ENCODE peak calls at places on chromosomes 3 and 15, in five cellular contexts. One of them, this sample, is unnamed. For H3K4me1, the result is how much of the 10 kb centered on the place peaks cover.

GRCh38 chr15:78968539-78969271 is 23.9 kb upstream of the CTSH start:
- DNase-seq in left ventricle myocardium inferior: no peak
- DNase-seq in A673: no peak
- DNase-seq in upper lobe of left lung: no peak
- DNase-seq in heart right ventricle: no peak
- DNase-seq in this sample: no peak

GRCh38 chr3:179452166-179452544 is 885 bp upstream of the GNB4 start:
- DNase-seq in upper lobe of left lung: no peak
- DNase-seq in heart right ventricle: peak
- DNase-seq in left ventricle myocardium inferior: no peak
- DNase-seq in A673: peak
- DNase-seq in this sample: no peak

GRCh38 chr3:128307029-128307633 is 153.8 kb downstream of the EEFSEC start:
- DNase-seq in upper lobe of left lung: no peak
- DNase-seq in left ventricle myocardium inferior: no peak
- DNase-seq in A673: no peak
- DNase-seq in heart right ventricle: no peak
- DNase-seq in this sample: no peak

GRCh38 chr15:47349179-47349578 is 368.1 kb upstream of the SEMA6D start:
- DNase-seq in heart right ventricle: no peak
- DNase-seq in A673: no peak
- DNase-seq in upper lobe of left lung: no peak
- DNase-seq in left ventricle myocardium inferior: no peak
- DNase-seq in this sample: no peak

GRCh38 chr15:77499087-77499765 is 78.5 kb downstream of the HMG20A start:
- DNase-seq in left ventricle myocardium inferior: no peak
- DNase-seq in A673: no peak
- DNase-seq in heart right ventricle: no peak
- DNase-seq in upper lobe of left lung: no peak
- DNase-seq in this sample: no peak

GRCh38 chr3:189754356-189754755 is 123.2 kb downstream of the TP63 start:
- DNase-seq in A673: no peak
- DNase-seq in left ventricle myocardium inferior: no peak
- DNase-seq in heart right ventricle: no peak
- DNase-seq in upper lobe of left lung: no peak
- DNase-seq in this sample: no peak

GRCh38 chr15:68310178-68310810 is 32.7 kb downstream of the FEM1B start:
- DNase-seq in left ventricle myocardium inferior: peak
- DNase-seq in A673: no peak
- DNase-seq in upper lobe of left lung: no peak
- DNase-seq in heart right ventricle: peak
- DNase-seq in this sample: no peak

GRCh38 chr3:107966261-107966660 is 124.6 kb downstream of the CD47 start:
- DNase-seq in heart right ventricle: no peak
- DNase-seq in left ventricle myocardium inferior: no peak
- DNase-seq in A673: no peak
- DNase-seq in upper lobe of left lung: no peak
- DNase-seq in this sample: no peak

GRCh38 chr15:61084944-61085367 is 144.1 kb downstream of the RORA start:
- DNase-seq in heart right ventricle: peak
- DNase-seq in upper lobe of left lung: no peak
- DNase-seq in A673: peak
- DNase-seq in left ventricle myocardium inferior: peak
- DNase-seq in this sample: no peak

GRCh38 chr3:49518016-49518415 is 36.3 kb upstream of the BSN start:
- DNase-seq in left ventricle myocardium inferior: no peak
- DNase-seq in A673: no peak
- DNase-seq in heart right ventricle: no peak
- DNase-seq in upper lobe of left lung: no peak
- DNase-seq in this sample: no peak
- H3K4me1 ChIP-seq in left ventricle myocardium inferior: half or more
- H3K4me1 ChIP-seq in A673: under half
- H3K4me1 ChIP-seq in heart right ventricle: under half
- H3K4me1 ChIP-seq in upper lobe of left lung: under half
- H3K4me1 ChIP-seq in this sample: under half

DNA sequence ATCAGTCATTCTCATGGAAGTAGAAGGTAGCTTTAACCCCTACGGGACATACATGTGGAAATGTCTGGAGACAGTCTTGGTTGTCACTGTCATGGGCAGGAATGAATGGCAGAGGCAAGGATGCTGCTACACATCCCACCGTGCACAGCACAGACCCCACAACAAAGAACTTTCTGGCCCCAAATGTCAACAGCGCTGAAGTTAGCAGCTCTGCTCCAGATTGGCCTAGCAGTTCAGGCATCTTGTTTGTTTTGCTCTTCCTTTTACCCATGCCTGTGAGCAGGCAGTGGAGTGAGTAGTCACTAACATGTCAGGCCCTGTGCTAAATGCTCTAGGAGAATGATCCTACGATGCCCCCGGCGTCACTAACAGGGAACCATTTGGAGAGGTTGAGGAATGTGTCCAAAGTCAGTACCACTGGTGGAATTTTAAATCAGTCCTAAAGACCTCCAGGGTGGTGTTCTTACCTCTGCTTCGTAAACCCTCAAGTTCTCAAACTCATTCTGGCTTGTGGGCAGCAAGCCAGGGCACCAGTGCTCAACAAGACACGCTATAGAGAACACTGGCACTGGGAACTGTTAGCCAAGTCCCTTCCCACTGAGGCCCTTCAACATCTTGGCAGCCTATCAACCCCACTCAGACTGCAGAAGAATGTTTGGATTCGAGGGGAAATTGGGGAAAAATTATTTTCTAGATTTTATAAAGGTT is 142.2 kb downstream of the FOXP1 start:
- DNase-seq in heart right ventricle: no peak
- DNase-seq in upper lobe of left lung: no peak
- DNase-seq in left ventricle myocardium inferior: peak
- DNase-seq in A673: no peak
- DNase-seq in this sample: peak
- H3K4me1 ChIP-seq in heart right ventricle: under half
- H3K4me1 ChIP-seq in upper lobe of left lung: under half
- H3K4me1 ChIP-seq in left ventricle myocardium inferior: half or more
- H3K4me1 ChIP-seq in A673: under half
- H3K4me1 ChIP-seq in this sample: half or more

GRCh38 chr15:66747223-66747622 is 45.2 kb downstream of the SMAD6 start:
- DNase-seq in heart right ventricle: no peak
- DNase-seq in upper lobe of left lung: no peak
- DNase-seq in left ventricle myocardium inferior: no peak
- DNase-seq in A673: no peak
- DNase-seq in this sample: peak
- H3K4me1 ChIP-seq in heart right ventricle: half or more
- H3K4me1 ChIP-seq in upper lobe of left lung: half or more
- H3K4me1 ChIP-seq in left ventricle myocardium inferior: half or more
- H3K4me1 ChIP-seq in A673: half or more
- H3K4me1 ChIP-seq in this sample: half or more

GRCh38 chr15:62756995-62757360 is 285.6 kb upstream of the TPM1 start:
- DNase-seq in upper lobe of left lung: no peak
- DNase-seq in heart right ventricle: no peak
- DNase-seq in left ventricle myocardium inferior: no peak
- DNase-seq in A673: no peak
- DNase-seq in this sample: no peak
- H3K4me1 ChIP-seq in upper lobe of left lung: under half
- H3K4me1 ChIP-seq in heart right ventricle: under half
- H3K4me1 ChIP-seq in left ventricle myocardium inferior: under half
- H3K4me1 ChIP-seq in A673: under half
- H3K4me1 ChIP-seq in this sample: under half

GRCh38 chr15:67161881-67162280 is 92.6 kb downstream of the AAGAB start:
- DNase-seq in A673: no peak
- DNase-seq in heart right ventricle: no peak
- DNase-seq in left ventricle myocardium inferior: no peak
- DNase-seq in upper lobe of left lung: no peak
- DNase-seq in this sample: no peak
- H3K4me1 ChIP-seq in A673: half or more
- H3K4me1 ChIP-seq in heart right ventricle: half or more
- H3K4me1 ChIP-seq in left ventricle myocardium inferior: half or more
- H3K4me1 ChIP-seq in upper lobe of left lung: under half
- H3K4me1 ChIP-seq in this sample: under half

GRCh38 chr15:74612677-74613076 is 3.0 kb upstream of the CLK3 start:
- DNase-seq in left ventricle myocardium inferior: no peak
- DNase-seq in heart right ventricle: no peak
- DNase-seq in upper lobe of left lung: no peak
- DNase-seq in A673: no peak
- DNase-seq in this sample: no peak

GRCh38 chr15:74611341-74611740 is 4.3 kb upstream of the CLK3 start:
- DNase-seq in A673: no peak
- DNase-seq in upper lobe of left lung: peak
- DNase-seq in left ventricle myocardium inferior: no peak
- DNase-seq in heart right ventricle: no peak
- DNase-seq in this sample: no peak

GRCh38 chr15:74608776-74609175 is 6.9 kb upstream of the CLK3 start:
- DNase-seq in heart right ventricle: no peak
- DNase-seq in A673: no peak
- DNase-seq in left ventricle myocardium inferior: no peak
- DNase-seq in upper lobe of left lung: peak
- DNase-seq in this sample: no peak

GRCh38 chr15:74609938-74610301 is 5.7 kb upstream of the CLK3 start:
- DNase-seq in heart right ventricle: no peak
- DNase-seq in left ventricle myocardium inferior: no peak
- DNase-seq in upper lobe of left lung: no peak
- DNase-seq in A673: no peak
- DNase-seq in this sample: no peak

GRCh38 chr15:74610302-74610951 is 5.2 kb upstream of the CLK3 start:
- DNase-seq in left ventricle myocardium inferior: peak
- DNase-seq in upper lobe of left lung: peak
- DNase-seq in A673: no peak
- DNase-seq in heart right ventricle: no peak
- DNase-seq in this sample: no peak
- H3K4me1 ChIP-seq in left ventricle myocardium inferior: under half
- H3K4me1 ChIP-seq in upper lobe of left lung: under half
- H3K4me1 ChIP-seq in A673: under half
- H3K4me1 ChIP-seq in heart right ventricle: under half
- H3K4me1 ChIP-seq in this sample: under half

GRCh38 chr3:3165650-3166049 is 13.8 kb downstream of the CRBN start:
- DNase-seq in heart right ventricle: no peak
- DNase-seq in A673: no peak
- DNase-seq in upper lobe of left lung: no peak
- DNase-seq in left ventricle myocardium inferior: no peak
- DNase-seq in this sample: no peak
- H3K4me1 ChIP-seq in heart right ventricle: under half
- H3K4me1 ChIP-seq in A673: under half
- H3K4me1 ChIP-seq in upper lobe of left lung: under half
- H3K4me1 ChIP-seq in left ventricle myocardium inferior: under half
- H3K4me1 ChIP-seq in this sample: under half

DNA sequence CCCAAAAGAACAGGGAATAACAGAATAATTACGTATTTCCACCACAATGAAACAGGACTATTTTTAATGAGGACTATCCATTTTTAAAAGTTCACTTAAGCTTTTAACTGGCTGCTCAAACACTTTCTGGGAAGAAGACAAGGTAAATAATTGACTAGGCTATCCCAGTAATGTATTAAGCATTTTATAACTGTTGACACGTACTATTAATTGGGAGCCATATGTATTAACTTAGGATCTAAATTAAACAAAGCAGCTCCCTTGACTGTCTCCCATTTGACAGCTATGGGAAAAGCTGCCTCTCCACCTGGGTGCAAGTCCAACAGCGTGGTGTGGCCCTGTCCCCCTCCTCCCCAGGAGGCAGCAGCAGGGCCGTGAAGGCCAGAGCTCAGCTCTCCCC is 36.1 kb downstream of the MYO5C start:
- DNase-seq in A673: no peak
- DNase-seq in heart right ventricle: no peak
- DNase-seq in upper lobe of left lung: no peak
- DNase-seq in left ventricle myocardium inferior: no peak
- DNase-seq in this sample: no peak
- H3K4me1 ChIP-seq in A673: under half
- H3K4me1 ChIP-seq in heart right ventricle: under half
- H3K4me1 ChIP-seq in upper lobe of left lung: under half
- H3K4me1 ChIP-seq in left ventricle myocardium inferior: under half
- H3K4me1 ChIP-seq in this sample: under half